ENCODE peak calls at places on chromosomes 16 and 17, in four cellular contexts. K, H, D and Q are unnamed samples.
A peak's percentile ranks its signal among the peaks of the same experiment; 100 is the strongest.

GRCh38 chr16:68470461-68471150 is 22.3 kb upstream of the SMPD3 start:
- DNase-seq in K (no peak), D (no peak), H (no peak), Q (no peak)

GRCh38 chr17:79159471-79159870 is 84.8 kb downstream of the ENGASE start:
- DNase-seq in H (no peak), K (no peak), D (no peak), Q (no peak)

GRCh38 chr16:3513892-3514600 is 13.2 kb downstream of the CLUAP1 start:
- DNase-seq in K (no peak), H (no peak), D (no peak), Q (no peak)

GRCh38 chr17:74757502-74757901 is 9.1 kb downstream of the NHERF1 start:
- DNase-seq in D (no peak), H (no peak), K (no peak), Q (no peak)

GRCh38 chr16:72825912-72826621 is 221.9 kb downstream of the ZFHX3 start:
- DNase-seq in H (no peak), D (no peak), K (no peak), Q (no peak)

GRCh38 chr16:50284131-50284911 is 18.0 kb downstream of the ADCY7 start:
- DNase-seq in K (no peak), D (no peak), H (no peak), Q (no peak)

GRCh38 chr16:31094088-31094423 is 541 bp downstream of the VKORC1 start:
- DNase-seq in K (no peak), H (no peak), D (peak; percentile 62), Q (peak; percentile 23)

GRCh38 chr17:45307290-45308015 is 9.4 kb downstream of the MAP3K14 start:
- DNase-seq in K (peak; percentile 53), H (peak; percentile 93), D (no peak), Q (no peak)

GRCh38 chr17:62187681-62188080 is 122.6 kb upstream of the MED13 start:
- DNase-seq in K (peak; percentile 20), D (no peak), H (peak; percentile 35), Q (no peak)

GRCh38 chr17:76458580-76459490 is 5.9 kb upstream of the UBE2O start:
- DNase-seq in H (peak; percentile 74), D (peak; percentile 94), K (no peak), Q (peak; percentile 64)

GRCh38 chr16:20910781-20911321 is 10.3 kb downstream of the LYRM1 start:
- DNase-seq in K (no peak), H (peak; percentile 89), D (no peak), Q (no peak)

GRCh38 chr17:78862073-78863023 is 21.7 kb upstream of the USP36 start:
- DNase-seq in H (peak; percentile 95), K (peak; percentile 93), D (no peak), Q (no peak)

GRCh38 chr17:69524854-69525253 is 110.4 kb downstream of the MAP2K6 start:
- DNase-seq in D (no peak), H (no peak), K (no peak), Q (no peak)

GRCh38 chr17:81582341-81582740 is 30.2 kb upstream of the FAAP100 start:
- DNase-seq in K (no peak), D (no peak), H (no peak), Q (no peak)

GRCh38 chr17:41800601-41801373 is 11.0 kb downstream of the P3H4 start:
- DNase-seq in K (no peak), D (peak; percentile 94), H (peak; percentile 58), Q (peak; percentile 49)

GRCh38 chr17:79087428-79088143 is 13.0 kb downstream of the ENGASE start:
- DNase-seq in H (peak; percentile 61), K (no peak), D (peak; percentile 85), Q (peak; percentile 91)

GRCh38 chr16:86669937-86670772 is 91.8 kb downstream of the FOXL1 start:
- DNase-seq in K (peak; percentile 58), D (no peak), H (no peak), Q (peak; percentile 20)

GRCh38 chr16:56847173-56847948 is 17.6 kb upstream of the SLC12A3 start:
- DNase-seq in K (no peak), H (peak; percentile 16), D (no peak), Q (no peak)

GRCh38 chr16:84970447-84971127 is 40.7 kb downstream of the ZDHHC7 start:
- DNase-seq in D (peak; percentile 91), K (peak; percentile 64), H (peak; percentile 84), Q (peak; percentile 87)

GRCh38 chr17:76266244-76266938 is 1.2 kb downstream of the UBALD2 start:
- DNase-seq in D (no peak), K (no peak), H (peak; percentile 65), Q (no peak)

GRCh38 chr16:67562918-67563707 is 787 bp downstream of the CTCF start:
- DNase-seq in D (peak; percentile 74), H (peak; percentile 59), K (no peak), Q (peak; percentile 74)

GRCh38 chr17:42340691-42341127 is 47.5 kb downstream of the STAT3 start:
- DNase-seq in D (no peak), H (no peak), K (no peak), Q (no peak)

GRCh38 chr17:9195961-9196668 is 174.8 kb downstream of the NTN1 start:
- DNase-seq in D (peak; percentile 59), K (no peak), H (no peak), Q (peak; percentile 29)

GRCh38 chr16:31112711-31113419 is 4.6 kb upstream of the KAT8 start:
- DNase-seq in H (no peak), D (no peak), K (no peak), Q (no peak)

GRCh38 chr16:69941251-69942098 is 9.7 kb upstream of the CLEC18A start:
- DNase-seq in H (peak; percentile 25), K (no peak), D (no peak), Q (peak; percentile 26)

GRCh38 chr17:42843358-42843934 is 934 bp upstream of the AOC2 start:
- DNase-seq in H (peak; percentile 85), D (peak; percentile 80), K (peak; percentile 48), Q (peak; percentile 40)

GRCh38 chr16:55568151-55568693 is 1.7 kb downstream of the CAPNS2 start:
- DNase-seq in D (no peak), K (no peak), H (no peak), Q (no peak)

GRCh38 chr16:55570159-55570558 is 3.7 kb downstream of the CAPNS2 start:
- DNase-seq in H (no peak), D (no peak), K (no peak), Q (no peak)

GRCh38 chr16:55569025-55569424 is 2.5 kb downstream of the CAPNS2 start:
- DNase-seq in D (no peak), K (no peak), H (peak; percentile 77), Q (no peak)

GRCh38 chr16:55566432-55567175 is at the start of gene CAPNS2:
- DNase-seq in H (no peak), K (no peak), D (no peak), Q (no peak)

GRCh38 chr16:55567382-55567781 is 898 bp downstream of the CAPNS2 start:
- DNase-seq in K (no peak), H (peak; percentile 89), D (no peak), Q (no peak)
- TF ChIP-seq CTCF in K (no peak), H (no peak), D (no peak), Q (no peak)

GRCh38 chr16:17373533-17373932 is 97.2 kb downstream of the XYLT1 start:
- DNase-seq in D (no peak), K (no peak), H (no peak), Q (no peak)

GRCh38 chr16:17374668-17375255 is 96.0 kb downstream of the XYLT1 start:
- DNase-seq in K (no peak), H (no peak), D (no peak), Q (no peak)

GRCh38 chr16:17377360-17378324 is 93.1 kb downstream of the XYLT1 start:
- DNase-seq in D (no peak), H (no peak), K (no peak), Q (no peak)

GRCh38 chr16:17372383-17372782 is 98.4 kb downstream of the XYLT1 start:
- DNase-seq in K (no peak), D (no peak), H (no peak), Q (no peak)

DNA sequence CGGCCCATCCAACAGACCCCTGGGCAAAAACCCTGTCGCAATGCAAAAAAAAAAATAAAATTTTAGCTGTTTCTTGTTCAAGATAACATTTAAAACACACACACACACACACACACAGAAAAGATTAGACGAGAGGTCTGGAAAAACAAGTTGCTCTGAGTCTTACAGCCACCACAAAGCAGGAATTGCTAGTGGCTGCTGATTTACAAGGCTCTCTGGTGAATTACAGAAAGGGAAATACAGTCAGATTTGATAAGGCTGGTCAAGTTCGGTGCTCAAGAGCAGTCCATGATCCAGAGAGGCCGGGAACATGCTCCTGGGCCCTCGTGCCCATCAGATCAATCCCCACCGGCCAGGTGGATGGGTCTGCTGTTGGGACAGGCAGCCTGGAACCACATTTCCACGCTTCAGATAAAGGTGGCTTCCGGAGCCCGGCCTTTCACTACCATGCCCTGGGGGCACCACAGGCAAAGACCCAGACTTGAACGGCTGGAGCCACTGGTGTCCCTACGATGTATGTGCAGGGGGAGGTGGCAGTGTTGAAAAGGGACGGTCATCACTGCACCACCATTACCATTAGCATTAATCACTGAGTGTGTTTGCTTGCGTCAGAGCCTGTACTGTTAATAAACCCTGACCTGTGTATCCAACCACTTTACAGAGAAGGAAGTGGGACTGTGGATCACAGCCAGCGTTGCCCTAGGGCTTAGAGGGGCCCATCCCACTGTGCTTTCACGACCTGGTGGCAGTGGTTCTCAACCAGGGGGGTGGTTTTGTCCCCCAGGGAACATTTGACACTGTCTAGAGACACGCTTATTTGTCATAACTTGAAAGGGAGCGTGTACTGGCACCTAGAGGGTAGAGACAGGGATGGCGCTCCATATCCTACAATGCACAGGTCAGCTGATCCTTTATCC is 95.1 kb downstream of the XYLT1 start:
- DNase-seq in D (no peak), K (no peak), H (no peak), Q (no peak)
- TF ChIP-seq CTCF in D (peak; percentile 6), K (no peak), H (no peak), Q (no peak)

GRCh38 chr17:30297715-30298114 is 6.0 kb upstream of the BLMH start:
- DNase-seq in K (no peak), D (no peak), H (no peak), Q (no peak)

GRCh38 chr17:30302241-30302640 is 10.5 kb upstream of the BLMH start:
- DNase-seq in H (no peak), K (no peak), D (no peak), Q (no peak)

GRCh38 chr17:30296499-30297038 is 4.8 kb upstream of the BLMH start:
- DNase-seq in H (no peak), K (no peak), D (no peak), Q (no peak)

GRCh38 chr17:30300803-30301202 is 9.1 kb upstream of the BLMH start:
- DNase-seq in H (no peak), D (no peak), K (no peak), Q (no peak)

DNA sequence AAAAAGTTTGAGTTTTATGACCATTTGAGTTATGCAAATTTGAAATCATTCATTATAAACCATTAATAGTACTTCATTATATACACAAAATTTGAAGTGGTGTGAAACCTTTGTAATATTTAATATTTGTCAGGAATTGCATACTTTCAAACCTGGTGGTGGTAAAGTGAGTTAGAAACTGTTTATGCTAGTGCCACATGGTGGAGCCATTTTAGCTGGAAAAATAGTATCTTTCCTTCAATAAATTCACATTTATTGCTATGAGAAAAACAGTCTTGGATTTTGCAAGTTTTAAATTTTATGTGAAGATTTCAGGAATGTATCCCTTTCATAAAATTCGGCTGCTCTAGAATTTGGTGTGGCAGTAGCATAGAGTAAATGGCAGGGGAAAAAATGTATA is 7.3 kb upstream of the BLMH start:
- DNase-seq in K (no peak), H (peak; percentile 42), D (no peak), Q (no peak)
- TF ChIP-seq CTCF in K (peak; percentile 50), H (peak; percentile 39), D (peak; percentile 25), Q (no peak)

DNA sequence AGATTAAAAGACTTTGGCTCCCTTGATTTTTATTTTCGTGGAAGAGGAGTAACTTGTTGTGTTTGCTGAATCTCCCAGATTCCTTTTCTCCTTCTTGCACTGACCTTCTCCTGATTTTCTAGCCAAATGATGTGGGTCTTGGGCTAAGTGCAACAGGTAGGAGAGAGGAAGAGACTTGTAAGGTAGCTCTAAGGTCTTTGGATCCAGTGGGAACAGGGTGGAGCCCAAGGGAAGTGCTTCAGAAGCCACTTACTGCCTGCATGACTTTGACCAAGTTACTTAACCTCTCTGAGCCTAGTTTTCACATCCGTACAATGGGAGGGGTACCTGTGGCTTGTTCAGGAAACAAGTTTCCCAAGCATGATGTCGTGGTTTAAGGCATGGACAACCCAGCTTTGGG is 111.3 kb upstream of the IRX3 start:
- DNase-seq in K (no peak), H (no peak), D (no peak), Q (no peak)
- TF ChIP-seq CTCF in K (no peak), H (no peak), D (no peak), Q (no peak)